ENCODE peak calls at places on chromosomes 12 and 14, in nine cellular contexts. U is stomach, L is prostate gland, A is HCT116, V is sigmoid colon, O is upper lobe of left lung, K is SK-N-SH, C is K562, J is H1. B is an unnamed sample. For H3K9me3, the result is how much of the 10 kb centered on the place peaks cover.

GRCh38 chr14:98953544-98954346 is 318.3 kb downstream of the BCL11B start:
- DNase-seq in U (peak), L (no peak), A (no peak), V (peak), O (peak), K (no peak), C (no peak), J (no peak), B (no peak)

GRCh38 chr14:50308363-50308762 is 3.7 kb downstream of the L2HGDH start:
- DNase-seq in U (no peak), L (no peak), A (no peak), V (no peak), O (no peak), K (no peak), C (no peak), J (no peak), B (no peak)

GRCh38 chr12:50986961-50987737 is 34.8 kb downstream of the HIGD1C start:
- DNase-seq in U (peak), L (peak), A (peak), V (peak), O (no peak), K (peak), C (peak), J (no peak), B (no peak)

GRCh38 chr14:54653764-54654469 is 87.0 kb downstream of the SAMD4A start:
- DNase-seq in U (no peak), L (no peak), A (no peak), V (peak), O (no peak), K (no peak), C (no peak), J (no peak), B (peak)

GRCh38 chr12:30719060-30719459 is 23.4 kb upstream of the IPO8 start:
- DNase-seq in U (no peak), L (no peak), A (no peak), V (no peak), O (no peak), K (no peak), C (no peak), J (no peak), B (no peak)

GRCh38 chr12:2288875-2289274 is 236.1 kb downstream of the CACNA1C start:
- DNase-seq in U (no peak), L (no peak), A (no peak), V (no peak), O (no peak), K (peak), C (no peak), J (no peak), B (no peak)

GRCh38 chr12:74782086-74782485 is 244.5 kb downstream of the ATXN7L3B start:
- DNase-seq in U (no peak), L (no peak), A (no peak), V (no peak), O (no peak), K (no peak), C (no peak), J (no peak), B (no peak)

GRCh38 chr12:44446181-44446580 is 429.9 kb downstream of the NELL2 start:
- DNase-seq in U (no peak), L (no peak), A (no peak), V (no peak), O (no peak), K (no peak), C (no peak), J (no peak), B (no peak)

GRCh38 chr12:27644446-27644845 is 51.8 kb upstream of the REP15 start:
- DNase-seq in U (no peak), L (no peak), A (no peak), V (no peak), O (no peak), K (no peak), C (no peak), J (no peak), B (no peak)

GRCh38 chr12:48004039-48004940 is at the start of gene COL2A1:
- DNase-seq in U (no peak), L (no peak), A (no peak), V (no peak), O (no peak), K (peak), C (no peak), J (no peak), B (no peak)

GRCh38 chr12:24778486-24779304 is 170.2 kb downstream of the BCAT1 start:
- DNase-seq in U (no peak), L (no peak), A (no peak), V (no peak), O (no peak), K (peak), C (peak), J (no peak), B (no peak)

GRCh38 chr12:42180990-42181611 is 36.4 kb upstream of the GXYLT1 start:
- DNase-seq in U (no peak), L (no peak), A (no peak), V (no peak), O (no peak), K (no peak), C (no peak), J (no peak), B (no peak)

GRCh38 chr12:47216150-47216677 is 136.5 kb upstream of the AMIGO2 start:
- DNase-seq in U (no peak), L (no peak), A (no peak), V (no peak), O (peak), K (no peak), C (peak), J (no peak), B (peak)

GRCh38 chr12:119178544-119179334 is at the start of gene HSPB8:
- DNase-seq in U (peak), L (peak), A (peak), V (peak), O (peak), K (peak), C (peak), J (no peak), B (peak)

GRCh38 chr12:88658009-88658408 is 77.7 kb upstream of the KITLG start:
- DNase-seq in U (no peak), L (peak), A (peak), V (no peak), O (no peak), K (no peak), C (no peak), J (no peak), B (no peak)

GRCh38 chr14:53491256-53491905 is 338.3 kb upstream of the DDHD1 start:
- DNase-seq in U (no peak), L (no peak), A (no peak), V (no peak), O (no peak), K (no peak), C (no peak), J (no peak), B (no peak)

GRCh38 chr12:80711866-80712265 is 4.4 kb downstream of the MYF6 start:
- DNase-seq in U (no peak), L (no peak), A (no peak), V (no peak), O (no peak), K (no peak), C (no peak), J (no peak), B (no peak)

GRCh38 chr12:13171921-13172859 is 24.3 kb upstream of the EMP1 start:
- DNase-seq in U (no peak), L (peak), A (no peak), V (no peak), O (no peak), K (no peak), C (no peak), J (no peak), B (no peak)

GRCh38 chr14:94850332-94851211 is 80.7 kb upstream of the GSC start:
- DNase-seq in U (peak), L (peak), A (no peak), V (no peak), O (no peak), K (no peak), C (no peak), J (no peak), B (no peak)

GRCh38 chr12:51821423-51822260 is 26.9 kb downstream of the FIGNL2 start:
- DNase-seq in U (no peak), L (no peak), A (no peak), V (no peak), O (no peak), K (no peak), C (no peak), J (no peak), B (peak)

GRCh38 chr12:116156614-116157013 is 120.9 kb downstream of the MED13L start:
- DNase-seq in U (no peak), L (no peak), A (no peak), V (no peak), O (no peak), K (no peak), C (no peak), J (no peak), B (no peak)

GRCh38 chr14:25150934-25151790 is 101.2 kb upstream of the STXBP6 start:
- DNase-seq in U (no peak), L (no peak), A (peak), V (no peak), O (no peak), K (peak), C (peak), J (no peak), B (no peak)

GRCh38 chr14:68873379-68873778 is 80.5 kb upstream of the ZFP36L1 start:
- DNase-seq in U (no peak), L (no peak), A (no peak), V (no peak), O (no peak), K (peak), C (no peak), J (no peak), B (no peak)

GRCh38 chr14:89243286-89243685 is 173.7 kb downstream of the FOXN3 start:
- DNase-seq in U (no peak), L (no peak), A (no peak), V (no peak), O (no peak), K (no peak), C (no peak), J (no peak), B (no peak)

DNA sequence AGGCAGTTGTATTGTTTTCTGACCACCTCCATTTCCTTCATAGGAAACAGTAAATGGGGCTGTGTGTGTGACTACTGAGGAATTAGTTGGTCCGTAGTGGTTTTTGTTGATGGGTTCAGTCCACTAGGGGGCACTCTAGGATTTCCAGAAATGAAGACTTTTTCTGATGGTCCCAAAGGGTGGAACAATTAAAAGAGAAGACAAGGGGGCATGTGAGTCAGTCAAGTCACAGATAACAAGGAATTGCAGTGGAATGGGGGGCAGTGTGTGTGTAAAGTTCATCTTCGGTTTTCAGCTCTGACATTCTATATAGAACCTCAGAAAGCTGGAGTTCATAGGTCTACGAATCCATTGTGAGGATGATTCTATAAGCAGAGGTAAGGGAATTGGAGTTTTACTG is 186.6 kb upstream of the OR4E1 start:
- DNase-seq in U (no peak), L (no peak), A (peak), V (no peak), O (no peak), K (peak), C (peak), J (no peak), B (no peak)
- TF ChIP-seq CTCF in U (no peak), L (no peak), A (peak), V (no peak), O (no peak), K (peak), C (peak), J (peak), B (peak)

DNA sequence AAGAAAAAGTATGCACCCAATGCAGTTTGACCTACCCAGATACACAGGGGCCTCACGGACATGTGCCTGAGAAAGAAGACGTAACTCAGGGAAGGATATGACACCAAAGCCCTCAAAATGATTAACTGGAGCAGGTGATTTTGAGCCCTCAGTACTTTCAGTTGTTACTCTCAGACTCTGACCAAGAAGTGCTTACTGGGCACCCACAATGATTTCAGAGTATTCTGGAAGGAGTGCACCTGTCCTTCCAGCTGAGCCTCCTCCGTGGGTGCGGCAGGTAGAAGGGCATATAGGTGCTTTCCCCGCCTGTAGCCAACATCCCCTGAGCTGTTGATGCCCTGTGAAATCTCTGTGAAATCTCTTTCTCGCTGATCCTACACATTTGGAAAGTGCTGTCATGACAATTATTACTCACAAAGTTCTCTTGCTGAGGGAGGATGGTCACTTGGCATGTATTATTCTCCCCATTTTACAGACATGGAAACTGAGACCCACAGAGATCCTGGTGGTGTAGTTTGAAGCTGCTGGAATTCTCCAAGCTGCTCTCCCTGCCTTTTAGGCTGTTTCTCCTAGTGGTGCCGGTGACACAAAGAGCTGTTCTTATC is 154.3 kb upstream of the CCND2 start:
- DNase-seq in U (no peak), L (no peak), A (no peak), V (no peak), O (no peak), K (no peak), C (no peak), J (no peak), B (no peak)
- TF ChIP-seq POLR2AphosphoS5 in U (no peak), L (no peak), A (no peak), V (no peak), O (no peak), K (no peak), C (no peak), J (no peak), B (no peak)

DNA sequence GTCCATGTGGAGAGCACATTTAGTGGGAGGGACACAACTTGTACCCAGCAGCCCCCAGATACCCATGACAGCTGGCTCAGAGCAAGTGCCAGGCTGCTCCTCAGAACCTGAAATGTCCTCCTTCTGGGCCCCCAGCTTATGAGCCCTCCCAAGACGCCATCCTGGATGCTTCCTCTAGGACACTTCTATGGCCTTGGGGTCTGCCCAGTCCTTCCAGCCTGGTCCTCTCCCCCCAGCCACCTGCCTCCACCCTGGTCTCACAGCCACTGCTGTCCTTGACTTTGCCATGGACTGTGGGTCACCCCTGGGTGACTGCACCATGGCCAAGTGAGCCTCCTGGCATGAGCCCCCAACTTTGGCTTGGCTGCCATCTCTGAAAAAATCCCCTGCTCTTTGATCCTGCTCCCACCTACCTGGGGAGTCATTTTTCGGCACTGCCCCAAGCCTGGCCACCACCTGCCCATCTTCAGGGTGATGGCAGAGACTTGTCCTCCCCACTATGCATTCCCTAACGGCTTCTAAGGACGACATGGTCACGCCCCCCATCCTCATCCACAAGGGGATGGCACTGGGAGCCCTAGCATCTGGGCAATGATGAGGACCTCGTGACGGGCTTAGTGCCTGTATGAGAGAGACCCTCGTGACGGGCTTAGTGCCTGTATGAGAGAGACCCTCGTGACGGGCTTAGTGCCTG is 323.7 kb downstream of the TMEM121 start:
- DNase-seq in U (no peak), L (no peak), A (no peak), V (no peak), O (peak), K (no peak), C (no peak), J (no peak), B (peak)
- H3K9me3 ChIP-seq in U (under half), L (under half), A (under half), V (under half), O (under half), K (under half), C (under half), J (half or more), B (under half)

GRCh38 chr14:90523961-90524875 is 127.4 kb downstream of the CALM1 start:
- DNase-seq in U (no peak), L (no peak), A (no peak), V (no peak), O (no peak), K (no peak), C (no peak), J (no peak), B (no peak)
- TF ChIP-seq CTCF in U (no peak), L (no peak), A (no peak), V (no peak), O (no peak), K (no peak), C (no peak), J (no peak), B (no peak)

GRCh38 chr14:64504897-64505771 is 564 bp downstream of the ZBTB1 start:
- DNase-seq in U (peak), L (peak), A (peak), V (peak), O (peak), K (peak), C (peak), J (peak), B (peak)
- TF ChIP-seq POLR2AphosphoS5 in U (no peak), L (peak), A (no peak), V (peak), O (peak), K (no peak), C (no peak), J (peak), B (peak)

DNA sequence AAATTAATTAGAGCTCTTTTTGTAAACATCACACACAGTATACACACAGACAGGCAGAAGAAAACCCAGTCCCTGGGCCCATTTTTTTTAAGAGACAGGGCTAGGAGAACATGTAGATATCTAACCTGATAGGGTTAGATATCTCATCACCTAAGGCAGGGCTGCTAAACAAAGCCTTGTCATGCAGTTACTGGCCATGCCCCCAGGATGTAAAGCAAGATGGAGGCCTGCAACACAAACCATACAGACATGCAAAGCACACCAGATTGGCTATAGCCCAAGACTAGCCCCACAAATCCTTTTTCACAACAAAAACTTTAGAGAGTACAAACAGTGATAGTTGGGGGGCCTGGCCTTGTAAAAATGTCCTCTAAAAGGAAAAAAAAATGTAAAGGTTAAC is 20.5 kb downstream of the CLEC2A start:
- DNase-seq in U (no peak), L (no peak), A (no peak), V (no peak), O (no peak), K (no peak), C (no peak), J (no peak), B (no peak)
- H3K9me3 ChIP-seq in U (under half), L (under half), A (under half), V (under half), O (under half), K (under half), C (under half), J (under half), B (under half)

DNA sequence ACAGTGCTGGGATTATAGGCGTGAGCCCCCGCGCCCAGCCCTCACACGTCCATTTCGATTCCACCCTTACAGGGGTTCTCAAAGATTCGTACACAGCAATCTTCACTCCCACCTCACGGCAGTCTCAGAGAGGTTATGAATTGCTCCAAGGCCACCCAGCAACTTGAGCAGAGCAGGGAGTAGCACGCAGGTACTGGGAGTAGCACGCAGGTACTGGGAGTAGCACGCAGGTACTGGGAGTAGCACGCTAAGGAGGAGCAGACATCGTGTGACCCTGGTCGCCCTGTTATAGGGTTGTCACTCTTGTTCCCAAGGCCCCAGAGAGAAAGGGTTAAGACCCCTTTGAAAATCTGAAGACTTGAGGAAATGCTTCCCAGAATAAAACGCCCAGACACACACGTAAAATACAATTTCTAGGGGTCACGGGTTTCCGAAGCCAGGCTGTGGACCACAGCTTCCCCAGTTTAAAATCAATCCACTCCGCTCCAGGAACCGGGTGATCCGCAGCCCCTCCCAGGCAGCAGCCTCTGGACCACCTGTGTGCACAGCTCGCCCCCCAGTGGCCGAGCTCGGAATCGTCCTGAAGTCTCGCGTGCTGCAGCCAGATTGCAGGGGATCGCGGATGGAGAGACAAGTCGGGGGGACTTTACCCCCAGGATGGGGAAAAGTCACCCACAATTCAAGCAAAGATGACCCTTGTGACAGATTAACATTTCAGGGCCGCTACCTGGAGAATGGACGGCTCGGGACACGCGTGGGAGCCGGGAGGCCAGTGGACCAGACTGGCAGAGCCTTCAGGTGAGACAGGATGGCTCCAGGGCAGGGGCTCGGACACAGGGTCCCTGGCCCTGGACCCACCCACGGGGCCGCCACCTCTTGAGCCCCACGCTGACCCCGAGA is 92.0 kb downstream of the SCARB1 start:
- DNase-seq in U (peak), L (peak), A (peak), V (peak), O (peak), K (peak), C (peak), J (no peak), B (peak)
- TF ChIP-seq CTCF in U (peak), L (peak), A (peak), V (peak), O (peak), K (peak), C (peak), J (peak), B (peak)